ENCODE peak calls at places on chromosome 18, in ten cellular contexts. One of them, this sample, is unnamed.

GRCh38 chr18:23141022-23141999 is 6.0 kb downstream of the CABLES1 start:
- DNase-seq in SHP77: no peak
- DNase-seq in mucosa of gallbladder: peak
- DNase-seq in osteocyte: no peak
- DNase-seq in RWPE1: no peak
- DNase-seq in Calu3: peak
- DNase-seq in T-helper 1 cell: no peak
- DNase-seq in stimulated activated CD8-positive, alpha-beta memory T cell treated with anti-CD3 and anti-CD28 coated beads, Interleukin-7, amount 100 ng/mL, for 24 hours: no peak
- DNase-seq in skeletal muscle cell: no peak
- DNase-seq in HT1080: no peak
- DNase-seq in this sample: no peak

GRCh38 chr18:57542801-57543427 is 43.6 kb downstream of the FECH start:
- DNase-seq in mucosa of gallbladder: no peak
- DNase-seq in skeletal muscle cell: peak
- DNase-seq in stimulated activated CD8-positive, alpha-beta memory T cell treated with anti-CD3 and anti-CD28 coated beads, Interleukin-7, amount 100 ng/mL, for 24 hours: no peak
- DNase-seq in Calu3: no peak
- DNase-seq in RWPE1: no peak
- DNase-seq in HT1080: no peak
- DNase-seq in osteocyte: peak
- DNase-seq in T-helper 1 cell: no peak
- DNase-seq in SHP77: peak
- DNase-seq in this sample: no peak

GRCh38 chr18:79870369-79871025 is 72.8 kb downstream of the KCNG2 start:
- DNase-seq in Calu3: no peak
- DNase-seq in SHP77: peak
- DNase-seq in HT1080: no peak
- DNase-seq in T-helper 1 cell: no peak
- DNase-seq in osteocyte: peak
- DNase-seq in stimulated activated CD8-positive, alpha-beta memory T cell treated with anti-CD3 and anti-CD28 coated beads, Interleukin-7, amount 100 ng/mL, for 24 hours: no peak
- DNase-seq in RWPE1: no peak
- DNase-seq in mucosa of gallbladder: no peak
- DNase-seq in skeletal muscle cell: no peak
- DNase-seq in this sample: no peak

GRCh38 chr18:36655074-36655473 is 173.7 kb downstream of the TPGS2 start:
- DNase-seq in Calu3: no peak
- DNase-seq in stimulated activated CD8-positive, alpha-beta memory T cell treated with anti-CD3 and anti-CD28 coated beads, Interleukin-7, amount 100 ng/mL, for 24 hours: no peak
- DNase-seq in HT1080: no peak
- DNase-seq in osteocyte: no peak
- DNase-seq in SHP77: no peak
- DNase-seq in T-helper 1 cell: no peak
- DNase-seq in RWPE1: no peak
- DNase-seq in skeletal muscle cell: no peak
- DNase-seq in mucosa of gallbladder: no peak
- DNase-seq in this sample: no peak

GRCh38 chr18:48184118-48184517 is 225.1 kb downstream of the ZBTB7C start:
- DNase-seq in stimulated activated CD8-positive, alpha-beta memory T cell treated with anti-CD3 and anti-CD28 coated beads, Interleukin-7, amount 100 ng/mL, for 24 hours: no peak
- DNase-seq in mucosa of gallbladder: no peak
- DNase-seq in T-helper 1 cell: no peak
- DNase-seq in RWPE1: no peak
- DNase-seq in SHP77: no peak
- DNase-seq in osteocyte: no peak
- DNase-seq in skeletal muscle cell: no peak
- DNase-seq in Calu3: no peak
- DNase-seq in HT1080: no peak
- DNase-seq in this sample: no peak

GRCh38 chr18:37251679-37252078 is 313.9 kb downstream of the CELF4 start:
- DNase-seq in stimulated activated CD8-positive, alpha-beta memory T cell treated with anti-CD3 and anti-CD28 coated beads, Interleukin-7, amount 100 ng/mL, for 24 hours: no peak
- DNase-seq in HT1080: peak
- DNase-seq in mucosa of gallbladder: peak
- DNase-seq in T-helper 1 cell: no peak
- DNase-seq in Calu3: peak
- DNase-seq in SHP77: no peak
- DNase-seq in osteocyte: no peak
- DNase-seq in skeletal muscle cell: no peak
- DNase-seq in RWPE1: no peak
- DNase-seq in this sample: no peak

GRCh38 chr18:50665519-50665918 is 105.6 kb downstream of the MAPK4 start:
- DNase-seq in mucosa of gallbladder: no peak
- DNase-seq in stimulated activated CD8-positive, alpha-beta memory T cell treated with anti-CD3 and anti-CD28 coated beads, Interleukin-7, amount 100 ng/mL, for 24 hours: no peak
- DNase-seq in RWPE1: no peak
- DNase-seq in skeletal muscle cell: no peak
- DNase-seq in HT1080: no peak
- DNase-seq in osteocyte: no peak
- DNase-seq in Calu3: no peak
- DNase-seq in T-helper 1 cell: no peak
- DNase-seq in SHP77: no peak
- DNase-seq in this sample: no peak

GRCh38 chr18:10563886-10564285 is 38.1 kb downstream of the NAPG start:
- DNase-seq in SHP77: no peak
- DNase-seq in Calu3: no peak
- DNase-seq in stimulated activated CD8-positive, alpha-beta memory T cell treated with anti-CD3 and anti-CD28 coated beads, Interleukin-7, amount 100 ng/mL, for 24 hours: no peak
- DNase-seq in HT1080: no peak
- DNase-seq in osteocyte: no peak
- DNase-seq in skeletal muscle cell: no peak
- DNase-seq in mucosa of gallbladder: no peak
- DNase-seq in RWPE1: peak
- DNase-seq in T-helper 1 cell: no peak
- DNase-seq in this sample: no peak

GRCh38 chr18:12703714-12704113 is 872 bp downstream of the PSMG2 start:
- DNase-seq in mucosa of gallbladder: no peak
- DNase-seq in SHP77: no peak
- DNase-seq in Calu3: no peak
- DNase-seq in skeletal muscle cell: peak
- DNase-seq in HT1080: peak
- DNase-seq in osteocyte: no peak
- DNase-seq in T-helper 1 cell: no peak
- DNase-seq in RWPE1: peak
- DNase-seq in stimulated activated CD8-positive, alpha-beta memory T cell treated with anti-CD3 and anti-CD28 coated beads, Interleukin-7, amount 100 ng/mL, for 24 hours: no peak
- DNase-seq in this sample: no peak

GRCh38 chr18:79588636-79589481 is 90.7 kb upstream of the CTDP1 start:
- DNase-seq in osteocyte: no peak
- DNase-seq in HT1080: peak
- DNase-seq in SHP77: no peak
- DNase-seq in T-helper 1 cell: no peak
- DNase-seq in Calu3: no peak
- DNase-seq in stimulated activated CD8-positive, alpha-beta memory T cell treated with anti-CD3 and anti-CD28 coated beads, Interleukin-7, amount 100 ng/mL, for 24 hours: no peak
- DNase-seq in RWPE1: peak
- DNase-seq in skeletal muscle cell: peak
- DNase-seq in mucosa of gallbladder: peak
- DNase-seq in this sample: no peak

GRCh38 chr18:59612461-59612860 is 84.8 kb downstream of the CCBE1 start:
- DNase-seq in HT1080: no peak
- DNase-seq in T-helper 1 cell: no peak
- DNase-seq in stimulated activated CD8-positive, alpha-beta memory T cell treated with anti-CD3 and anti-CD28 coated beads, Interleukin-7, amount 100 ng/mL, for 24 hours: no peak
- DNase-seq in osteocyte: no peak
- DNase-seq in RWPE1: no peak
- DNase-seq in mucosa of gallbladder: no peak
- DNase-seq in skeletal muscle cell: peak
- DNase-seq in SHP77: no peak
- DNase-seq in Calu3: no peak
- DNase-seq in this sample: no peak

GRCh38 chr18:74806700-74807416 is 209.2 kb downstream of the ZNF407 start:
- DNase-seq in SHP77: no peak
- DNase-seq in Calu3: peak
- DNase-seq in stimulated activated CD8-positive, alpha-beta memory T cell treated with anti-CD3 and anti-CD28 coated beads, Interleukin-7, amount 100 ng/mL, for 24 hours: no peak
- DNase-seq in skeletal muscle cell: peak
- DNase-seq in osteocyte: no peak
- DNase-seq in T-helper 1 cell: no peak
- DNase-seq in mucosa of gallbladder: no peak
- DNase-seq in RWPE1: peak
- DNase-seq in HT1080: peak
- DNase-seq in this sample: no peak